ENCODE peak calls at places on chromosomes 13 and 19, in seven cellular contexts. One of them, this sample, is unnamed.

GRCh38 chr13:72782717-72783116 is 784 bp downstream of the PIBF1 start:
- DNase-seq in left ventricle myocardium inferior: no peak
- DNase-seq in neuronal stem cell: no peak
- DNase-seq in cerebellar cortex: peak
- DNase-seq in activated naive CD8-positive, alpha-beta T cell treated with anti-CD3 and anti-CD28 coated beads for 36 hours: no peak
- DNase-seq in fibroblast of lung: peak
- DNase-seq in breast epithelium: no peak
- DNase-seq in this sample: no peak

GRCh38 chr19:57786286-57786685 is 16.8 kb downstream of the ZNF586 start:
- DNase-seq in left ventricle myocardium inferior: no peak
- DNase-seq in neuronal stem cell: no peak
- DNase-seq in cerebellar cortex: no peak
- DNase-seq in activated naive CD8-positive, alpha-beta T cell treated with anti-CD3 and anti-CD28 coated beads for 36 hours: no peak
- DNase-seq in fibroblast of lung: no peak
- DNase-seq in breast epithelium: no peak
- DNase-seq in this sample: peak

GRCh38 chr19:20287070-20287469 is 120.1 kb downstream of the ZNF486 start:
- DNase-seq in left ventricle myocardium inferior: no peak
- DNase-seq in neuronal stem cell: no peak
- DNase-seq in cerebellar cortex: no peak
- DNase-seq in activated naive CD8-positive, alpha-beta T cell treated with anti-CD3 and anti-CD28 coated beads for 36 hours: no peak
- DNase-seq in fibroblast of lung: no peak
- DNase-seq in breast epithelium: no peak
- DNase-seq in this sample: no peak

GRCh38 chr13:105070452-105070851 is 1465.0 kb downstream of the EFNB2 start:
- DNase-seq in left ventricle myocardium inferior: no peak
- DNase-seq in neuronal stem cell: no peak
- DNase-seq in cerebellar cortex: no peak
- DNase-seq in activated naive CD8-positive, alpha-beta T cell treated with anti-CD3 and anti-CD28 coated beads for 36 hours: no peak
- DNase-seq in fibroblast of lung: no peak
- DNase-seq in breast epithelium: no peak
- DNase-seq in this sample: no peak

GRCh38 chr19:2083174-2083854 is 12.8 kb downstream of the MOB3A start:
- DNase-seq in left ventricle myocardium inferior: no peak
- DNase-seq in neuronal stem cell: no peak
- DNase-seq in cerebellar cortex: no peak
- DNase-seq in activated naive CD8-positive, alpha-beta T cell treated with anti-CD3 and anti-CD28 coated beads for 36 hours: peak
- DNase-seq in fibroblast of lung: no peak
- DNase-seq in breast epithelium: no peak
- DNase-seq in this sample: no peak

GRCh38 chr19:39093761-39094160 is 9.6 kb downstream of the ACP7 start:
- DNase-seq in left ventricle myocardium inferior: no peak
- DNase-seq in neuronal stem cell: no peak
- DNase-seq in cerebellar cortex: no peak
- DNase-seq in activated naive CD8-positive, alpha-beta T cell treated with anti-CD3 and anti-CD28 coated beads for 36 hours: no peak
- DNase-seq in fibroblast of lung: peak
- DNase-seq in breast epithelium: no peak
- DNase-seq in this sample: no peak

GRCh38 chr19:45016388-45017314 is 15.4 kb downstream of the RELB start:
- DNase-seq in left ventricle myocardium inferior: peak
- DNase-seq in neuronal stem cell: peak
- DNase-seq in cerebellar cortex: peak
- DNase-seq in activated naive CD8-positive, alpha-beta T cell treated with anti-CD3 and anti-CD28 coated beads for 36 hours: peak
- DNase-seq in fibroblast of lung: peak
- DNase-seq in breast epithelium: peak
- DNase-seq in this sample: no peak

GRCh38 chr13:34638897-34639296 is 303.2 kb upstream of the NBEA start:
- DNase-seq in left ventricle myocardium inferior: no peak
- DNase-seq in neuronal stem cell: no peak
- DNase-seq in cerebellar cortex: no peak
- DNase-seq in activated naive CD8-positive, alpha-beta T cell treated with anti-CD3 and anti-CD28 coated beads for 36 hours: no peak
- DNase-seq in fibroblast of lung: no peak
- DNase-seq in breast epithelium: no peak
- DNase-seq in this sample: no peak

GRCh38 chr19:51296331-51297093 is 14.9 kb upstream of the IGLON5 start:
- DNase-seq in left ventricle myocardium inferior: no peak
- DNase-seq in neuronal stem cell: no peak
- DNase-seq in cerebellar cortex: peak
- DNase-seq in activated naive CD8-positive, alpha-beta T cell treated with anti-CD3 and anti-CD28 coated beads for 36 hours: no peak
- DNase-seq in fibroblast of lung: no peak
- DNase-seq in breast epithelium: no peak
- DNase-seq in this sample: peak